ENCODE peak calls at places on chromosome 2, in seven cellular contexts. One of them, this sample, is unnamed.
A peak's percentile ranks its signal among the peaks of the same experiment; 100 is the strongest.

GRCh38 chr2:19532797-19533196 is 174.4 kb upstream of the OSR1 start:
- DNase-seq in SIG-M5: no peak
- DNase-seq in GM04503: no peak
- DNase-seq in Right ventricle myocardium superior: no peak
- DNase-seq in fibroblast of pulmonary artery: peak; percentile 37
- DNase-seq in RPMI8226: no peak
- DNase-seq in kidney: no peak
- DNase-seq in this sample: no peak

GRCh38 chr2:231781798-231782726 is 980 bp upstream of the PDE6D start:
- DNase-seq in RPMI8226: peak; percentile 34
- DNase-seq in kidney: no peak
- DNase-seq in SIG-M5: no peak
- DNase-seq in GM04503: peak; percentile 42
- DNase-seq in fibroblast of pulmonary artery: peak; percentile 65
- DNase-seq in Right ventricle myocardium superior: no peak
- DNase-seq in this sample: peak; percentile 37

GRCh38 chr2:26978061-26978596 is 7.7 kb downstream of the MAPRE3 start:
- DNase-seq in GM04503: no peak
- DNase-seq in SIG-M5: no peak
- DNase-seq in fibroblast of pulmonary artery: no peak
- DNase-seq in kidney: no peak
- DNase-seq in Right ventricle myocardium superior: peak; percentile 49
- DNase-seq in RPMI8226: no peak
- DNase-seq in this sample: no peak

GRCh38 chr2:218648473-218649100 is 10.8 kb downstream of the ZNF142 start:
- DNase-seq in Right ventricle myocardium superior: peak; percentile 60
- DNase-seq in RPMI8226: peak; percentile 57
- DNase-seq in kidney: no peak
- DNase-seq in GM04503: no peak
- DNase-seq in SIG-M5: no peak
- DNase-seq in fibroblast of pulmonary artery: peak; percentile 82
- DNase-seq in this sample: peak; percentile 65

GRCh38 chr2:174794851-174795374 is 30.6 kb upstream of the CHRNA1 start:
- DNase-seq in fibroblast of pulmonary artery: no peak
- DNase-seq in SIG-M5: no peak
- DNase-seq in Right ventricle myocardium superior: no peak
- DNase-seq in GM04503: no peak
- DNase-seq in RPMI8226: no peak
- DNase-seq in kidney: no peak
- DNase-seq in this sample: no peak

GRCh38 chr2:86770816-86771215 is 19.9 kb downstream of the CD8A start:
- DNase-seq in fibroblast of pulmonary artery: no peak
- DNase-seq in RPMI8226: no peak
- DNase-seq in Right ventricle myocardium superior: no peak
- DNase-seq in SIG-M5: no peak
- DNase-seq in GM04503: no peak
- DNase-seq in kidney: no peak
- DNase-seq in this sample: no peak

GRCh38 chr2:233674314-233674713 is 2.6 kb downstream of the UGT1A9 start:
- DNase-seq in fibroblast of pulmonary artery: no peak
- DNase-seq in RPMI8226: no peak
- DNase-seq in Right ventricle myocardium superior: no peak
- DNase-seq in GM04503: no peak
- DNase-seq in SIG-M5: no peak
- DNase-seq in kidney: no peak
- DNase-seq in this sample: no peak

GRCh38 chr2:179410552-179411356 is 146.1 kb upstream of the SESTD1 start:
- DNase-seq in RPMI8226: peak; percentile 74
- DNase-seq in fibroblast of pulmonary artery: peak; percentile 78
- DNase-seq in GM04503: peak; percentile 5
- DNase-seq in SIG-M5: peak; percentile 30
- DNase-seq in Right ventricle myocardium superior: no peak
- DNase-seq in kidney: no peak
- DNase-seq in this sample: peak; percentile 68

GRCh38 chr2:108575132-108575966 is 41.1 kb downstream of the LIMS1 start:
- DNase-seq in kidney: no peak
- DNase-seq in fibroblast of pulmonary artery: peak; percentile 63
- DNase-seq in GM04503: peak; percentile 70
- DNase-seq in SIG-M5: no peak
- DNase-seq in Right ventricle myocardium superior: no peak
- DNase-seq in RPMI8226: no peak
- DNase-seq in this sample: no peak

GRCh38 chr2:217075225-217075802 is 215.4 kb upstream of the TNP1 start:
- DNase-seq in Right ventricle myocardium superior: peak; percentile 71
- DNase-seq in SIG-M5: no peak
- DNase-seq in RPMI8226: no peak
- DNase-seq in fibroblast of pulmonary artery: peak; percentile 72
- DNase-seq in kidney: no peak
- DNase-seq in GM04503: no peak
- DNase-seq in this sample: no peak

GRCh38 chr2:216679658-216680024 is 15.7 kb downstream of the IGFBP5 start:
- DNase-seq in GM04503: no peak
- DNase-seq in Right ventricle myocardium superior: peak; percentile 88
- DNase-seq in RPMI8226: no peak
- DNase-seq in kidney: no peak
- DNase-seq in SIG-M5: no peak
- DNase-seq in fibroblast of pulmonary artery: no peak
- DNase-seq in this sample: no peak

GRCh38 chr2:10954856-10955818 is 43.4 kb downstream of the KCNF1 start:
- DNase-seq in SIG-M5: no peak
- DNase-seq in RPMI8226: no peak
- DNase-seq in kidney: peak; percentile 58
- DNase-seq in GM04503: no peak
- DNase-seq in fibroblast of pulmonary artery: no peak
- DNase-seq in Right ventricle myocardium superior: no peak
- DNase-seq in this sample: no peak

GRCh38 chr2:15069149-15069548 is 436.6 kb downstream of the LRATD1 start:
- DNase-seq in Right ventricle myocardium superior: no peak
- DNase-seq in SIG-M5: no peak
- DNase-seq in fibroblast of pulmonary artery: no peak
- DNase-seq in kidney: no peak
- DNase-seq in RPMI8226: no peak
- DNase-seq in GM04503: peak; percentile 17
- DNase-seq in this sample: no peak

GRCh38 chr2:19902272-19902730 is 518 bp upstream of the TTC32 start:
- DNase-seq in RPMI8226: peak; percentile 7
- DNase-seq in kidney: no peak
- DNase-seq in GM04503: no peak
- DNase-seq in SIG-M5: no peak
- DNase-seq in fibroblast of pulmonary artery: peak; percentile 14
- DNase-seq in Right ventricle myocardium superior: no peak
- DNase-seq in this sample: no peak

GRCh38 chr2:173075056-173075780 is 428 bp upstream of the MAP3K20 start:
- DNase-seq in GM04503: no peak
- DNase-seq in kidney: no peak
- DNase-seq in Right ventricle myocardium superior: no peak
- DNase-seq in SIG-M5: no peak
- DNase-seq in RPMI8226: no peak
- DNase-seq in fibroblast of pulmonary artery: no peak
- DNase-seq in this sample: no peak

This sample was measured in MM.1S.